ENCODE peak calls at places on chromosome 2, in nine cellular contexts. C is adipocyte, T is upper lobe of right lung, E is osteoblast, Z is lower lobe of right lung, S is IMR-90, M is ascending aorta, V is AG04450, W is dorsolateral prefrontal cortex. A is an unnamed sample.
A peak's percentile ranks its signal among the peaks of the same experiment; 100 is the strongest.

GRCh38 chr2:218559021-218559420 is 9.1 kb downstream of the USP37 start:
- DNase-seq in T (no peak), Z (no peak), W (no peak), V (no peak), M (no peak), E (no peak), S (no peak), C (no peak), A (no peak)

GRCh38 chr2:64866797-64867196 is 122.4 kb upstream of the SLC1A4 start:
- DNase-seq in W (no peak), T (no peak), M (no peak), Z (no peak), E (peak; percentile 98), C (peak; percentile 72), V (peak; percentile 94), S (peak; percentile 98), A (no peak)

GRCh38 chr2:186068154-186068826 is 329.7 kb downstream of the FSIP2 start:
- DNase-seq in V (no peak), E (no peak), T (no peak), C (peak; percentile 2), M (no peak), W (no peak), Z (no peak), S (no peak), A (no peak)

GRCh38 chr2:119659601-119660342 is 19.2 kb upstream of the TMEM177 start:
- DNase-seq in T (no peak), V (no peak), Z (no peak), M (no peak), C (peak; percentile 58), E (no peak), W (no peak), S (peak; percentile 32), A (no peak)

GRCh38 chr2:120470041-120470716 is 124.2 kb downstream of the INHBB start:
- DNase-seq in W (peak; percentile 31), Z (peak; percentile 89), T (peak; percentile 91), V (peak; percentile 90), E (peak; percentile 97), S (peak; percentile 96), M (peak; percentile 96), C (peak; percentile 98), A (peak; percentile 69)

GRCh38 chr2:185825557-185825956 is 87.0 kb downstream of the FSIP2 start:
- DNase-seq in Z (no peak), W (no peak), E (no peak), M (no peak), C (no peak), S (no peak), V (no peak), T (no peak), A (no peak)

GRCh38 chr2:222603501-222603900 is 52.4 kb downstream of the FARSB start:
- DNase-seq in T (no peak), E (no peak), M (no peak), S (no peak), V (no peak), C (no peak), W (no peak), Z (no peak), A (no peak)

GRCh38 chr2:230643576-230644291 is 68.9 kb upstream of the CAB39 start:
- DNase-seq in E (peak; percentile 4), C (no peak), V (no peak), T (peak; percentile 76), Z (peak; percentile 80), S (no peak), W (no peak), M (no peak), A (no peak)

GRCh38 chr2:40418614-40419013 is 33.3 kb downstream of the SLC8A1 start:
- DNase-seq in T (no peak), W (no peak), V (no peak), E (no peak), Z (no peak), S (peak; percentile 14), C (no peak), M (no peak), A (no peak)

GRCh38 chr2:240412211-240412830 is 23.1 kb upstream of the GPC1 start:
- DNase-seq in V (no peak), E (peak; percentile 26), Z (peak; percentile 39), T (peak; percentile 56), M (peak; percentile 58), S (no peak), W (peak; percentile 40), C (peak; percentile 12), A (no peak)

GRCh38 chr2:120968307-120969015 is 232.8 kb downstream of the GLI2 start:
- DNase-seq in M (no peak), V (no peak), E (no peak), C (no peak), Z (no peak), T (no peak), S (no peak), W (no peak), A (no peak)

GRCh38 chr2:238104071-238104511 is 4.0 kb downstream of the ESPNL start:
- DNase-seq in C (no peak), T (peak; percentile 50), V (no peak), M (peak; percentile 51), W (no peak), S (no peak), Z (no peak), E (peak; percentile 77), A (no peak)

GRCh38 chr2:73202156-73203054 is at the start of gene NOTO:
- DNase-seq in M (no peak), C (peak; percentile 18), Z (no peak), V (no peak), S (no peak), T (no peak), W (no peak), E (peak; percentile 66), A (no peak)

GRCh38 chr2:241540391-241540765 is 18.2 kb upstream of the BOK start:
- DNase-seq in W (no peak), S (no peak), E (peak; percentile 91), Z (peak; percentile 82), V (no peak), T (peak; percentile 84), M (no peak), C (no peak), A (no peak)

GRCh38 chr2:39913648-39914456 is 134.8 kb upstream of the THUMPD2 start:
- DNase-seq in E (peak; percentile 38), Z (no peak), V (peak; percentile 63), W (no peak), S (peak; percentile 88), M (no peak), T (no peak), C (peak; percentile 93), A (no peak)

GRCh38 chr2:8627692-8628085 is 54.2 kb upstream of the ID2 start:
- DNase-seq in C (no peak), E (peak; percentile 49), W (no peak), S (no peak), Z (peak; percentile 30), T (no peak), M (no peak), V (no peak), A (no peak)

GRCh38 chr2:206256711-206257110 is 17.8 kb upstream of the ZDBF2 start:
- DNase-seq in Z (no peak), E (no peak), S (no peak), T (no peak), W (no peak), M (no peak), C (no peak), V (no peak), A (no peak)

GRCh38 chr2:206257861-206258260 is 16.6 kb upstream of the ZDBF2 start:
- DNase-seq in M (no peak), V (no peak), S (no peak), E (no peak), C (no peak), Z (no peak), T (no peak), W (no peak), A (no peak)

GRCh38 chr2:206257345-206257744 is 17.1 kb upstream of the ZDBF2 start:
- DNase-seq in T (no peak), Z (no peak), S (no peak), C (no peak), W (no peak), M (no peak), V (no peak), E (no peak), A (no peak)

GRCh38 chr2:206260427-206261012 is 13.9 kb upstream of the ZDBF2 start:
- DNase-seq in V (no peak), M (no peak), S (peak; percentile 10), W (no peak), E (peak; percentile 81), C (peak; percentile 69), Z (no peak), T (no peak), A (no peak)

DNA sequence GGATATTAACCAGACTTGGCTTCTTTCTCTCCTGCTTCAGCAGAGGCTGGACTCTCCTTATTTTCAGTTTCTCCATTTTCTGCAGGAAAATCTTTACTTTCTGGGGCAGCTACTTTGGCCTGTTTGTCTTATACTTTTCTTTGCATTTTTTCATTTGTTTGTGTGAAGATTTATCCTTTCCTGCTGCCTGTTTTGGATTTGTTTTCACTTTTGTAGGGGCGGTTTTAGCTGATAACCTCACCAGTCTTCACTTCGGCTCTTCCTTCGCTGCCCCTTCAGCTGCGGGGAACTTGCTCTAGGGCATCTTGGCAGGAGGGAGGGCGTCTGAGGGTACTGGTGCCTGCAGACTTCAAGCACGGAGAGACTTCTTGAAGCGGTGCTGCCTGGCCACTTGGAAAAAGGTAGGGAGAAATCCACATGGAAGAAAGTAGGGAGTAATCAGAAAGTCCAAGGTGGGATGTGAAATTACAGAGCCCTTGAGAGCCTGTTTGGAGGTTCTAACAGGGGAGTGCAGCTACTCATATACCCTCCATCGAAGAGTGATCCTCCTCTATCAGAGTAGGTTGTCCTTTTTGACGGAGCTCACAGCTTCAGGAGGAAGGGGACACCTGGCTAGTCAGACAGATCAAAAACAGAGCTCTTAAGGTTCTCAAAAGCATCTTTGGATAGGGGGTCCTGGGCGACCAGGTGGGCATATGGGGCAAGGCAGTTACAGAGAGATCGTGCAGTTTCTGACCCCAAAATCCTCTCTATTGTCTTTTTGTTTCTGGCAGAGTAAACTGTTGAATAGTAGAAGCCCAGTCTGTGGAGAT is 14.6 kb upstream of the ZDBF2 start:
- DNase-seq in M (no peak), T (no peak), V (no peak), S (no peak), E (peak; percentile 48), W (no peak), Z (no peak), C (no peak), A (no peak)
- H3K27me3 ChIP-seq in M (peaks cover 4% of the 10 kb centered on the region), T (peaks cover 87% of the 10 kb centered on the region), V (peaks cover 60% of the 10 kb centered on the region), S (peaks cover 59% of the 10 kb centered on the region), E (peaks cover 88% of the 10 kb centered on the region), W (peaks cover 99% of the 10 kb centered on the region), Z (peaks cover 95% of the 10 kb centered on the region), C (peaks cover 70% of the 10 kb centered on the region), A (peaks cover 21% of the 10 kb centered on the region)

GRCh38 chr2:48445091-48445725 is 84.7 kb upstream of the STON1 start:
- DNase-seq in E (no peak), W (no peak), V (no peak), T (no peak), C (no peak), M (no peak), S (no peak), Z (no peak), A (no peak)
- H3K4me3 ChIP-seq in E (no peak overlapping the region), W (no peak overlapping the region), V (no peak overlapping the region), T (no peak overlapping the region), C (no peak overlapping the region), M (no peak overlapping the region), S (no peak overlapping the region), Z (no peak overlapping the region), A (no peak overlapping the region)

GRCh38 chr2:44802409-44803099 is 138.9 kb upstream of the SIX3 start:
- DNase-seq in E (no peak), M (no peak), W (no peak), Z (no peak), C (no peak), V (no peak), T (no peak), S (no peak), A (no peak)
- H3K27me3 ChIP-seq in E (peaks cover 94% of the 10 kb centered on the region), M (peaks cover 7% of the 10 kb centered on the region), W (peaks cover 93% of the 10 kb centered on the region), Z (peaks cover 98% of the 10 kb centered on the region), C (peaks cover 96% of the 10 kb centered on the region), V (peaks cover 86% of the 10 kb centered on the region), T (peaks cover 96% of the 10 kb centered on the region), S (peaks cover 70% of the 10 kb centered on the region), A (peaks cover 31% of the 10 kb centered on the region)

GRCh38 chr2:58428553-58429284 is 187.6 kb upstream of the FANCL start:
- DNase-seq in Z (peak; percentile 35), V (no peak), C (peak; percentile 22), W (peak; percentile 62), M (no peak), E (peak; percentile 76), S (no peak), T (no peak), A (no peak)
- H3K4me3 ChIP-seq in Z (peak overlapping the region; percentile 27), V (no peak overlapping the region), C (no peak overlapping the region), W (peak overlapping the region; percentile 72), M (peak overlapping the region; percentile 30), E (no peak overlapping the region), S (no peak overlapping the region), T (peak overlapping the region; percentile 29), A (no peak overlapping the region)

A was measured in thoracic aorta.